ENCODE peak calls at places on chromosomes 3 and 15, in four cellular contexts. B, I, Y and J are unnamed samples.

GRCh38 chr3:124627501-124627908 is 102.7 kb upstream of the UMPS start:
- DNase-seq in B (peak), I (no peak), Y (no peak), J (no peak)

GRCh38 chr3:13427662-13428603 is 7.8 kb upstream of the NUP210 start:
- DNase-seq in B (no peak), I (no peak), Y (no peak), J (no peak)

GRCh38 chr3:112744068-112744467 is 102.6 kb downstream of the CD200R1L start:
- DNase-seq in B (no peak), I (no peak), Y (no peak), J (no peak)

GRCh38 chr3:69116897-69117296 is 5.5 kb downstream of the LMOD3 start:
- DNase-seq in B (no peak), I (no peak), Y (no peak), J (no peak)

GRCh38 chr3:37456270-37456708 is 281.9 kb upstream of the LRRFIP2 start:
- DNase-seq in B (no peak), I (no peak), Y (no peak), J (peak)

GRCh38 chr3:125192190-125193035 is 20.1 kb downstream of the SLC12A8 start:
- DNase-seq in B (no peak), I (peak), Y (no peak), J (no peak)

GRCh38 chr3:193813506-193813850 is 220.5 kb downstream of the OPA1 start:
- DNase-seq in B (no peak), I (no peak), Y (no peak), J (no peak)

GRCh38 chr15:47332481-47332880 is 384.8 kb upstream of the SEMA6D start:
- DNase-seq in B (no peak), I (no peak), Y (no peak), J (no peak)

GRCh38 chr15:96223939-96224338 is 106.6 kb upstream of the NR2F2 start:
- DNase-seq in B (no peak), I (no peak), Y (no peak), J (no peak)

GRCh38 chr15:33226559-33227181 is 32.2 kb upstream of the FMN1 start:
- DNase-seq in B (peak), I (peak), Y (no peak), J (peak)

GRCh38 chr3:15616053-15616452 is 14.5 kb downstream of the BTD start:
- DNase-seq in B (no peak), I (no peak), Y (no peak), J (no peak)

GRCh38 chr15:51869074-51869425 is 39.6 kb downstream of the TMOD3 start:
- DNase-seq in B (no peak), I (no peak), Y (no peak), J (peak)

GRCh38 chr3:119768668-119769393 is 13.1 kb upstream of the NR1I2 start:
- DNase-seq in B (no peak), I (no peak), Y (no peak), J (no peak)

GRCh38 chr3:176953106-176954080 is 243.9 kb downstream of the TBL1XR1 start:
- DNase-seq in B (no peak), I (no peak), Y (no peak), J (no peak)

GRCh38 chr3:146382386-146382785 is 87.0 kb downstream of the PLSCR2 start:
- DNase-seq in B (no peak), I (peak), Y (no peak), J (no peak)
- TF ChIP-seq TEAD4 in B (no peak), I (no peak), Y (no peak), J (no peak)

GRCh38 chr3:57157666-57158065 is 7.5 kb downstream of the IL17RD start:
- DNase-seq in B (no peak), I (no peak), Y (no peak), J (no peak)

GRCh38 chr3:57160046-57160730 is 5.0 kb downstream of the IL17RD start:
- DNase-seq in B (no peak), I (no peak), Y (no peak), J (no peak)

GRCh38 chr3:57160731-57161086 is 4.4 kb downstream of the IL17RD start:
- DNase-seq in B (no peak), I (no peak), Y (no peak), J (no peak)

GRCh38 chr3:57158813-57159678 is 6.1 kb downstream of the IL17RD start:
- DNase-seq in B (no peak), I (peak), Y (no peak), J (no peak)

DNA sequence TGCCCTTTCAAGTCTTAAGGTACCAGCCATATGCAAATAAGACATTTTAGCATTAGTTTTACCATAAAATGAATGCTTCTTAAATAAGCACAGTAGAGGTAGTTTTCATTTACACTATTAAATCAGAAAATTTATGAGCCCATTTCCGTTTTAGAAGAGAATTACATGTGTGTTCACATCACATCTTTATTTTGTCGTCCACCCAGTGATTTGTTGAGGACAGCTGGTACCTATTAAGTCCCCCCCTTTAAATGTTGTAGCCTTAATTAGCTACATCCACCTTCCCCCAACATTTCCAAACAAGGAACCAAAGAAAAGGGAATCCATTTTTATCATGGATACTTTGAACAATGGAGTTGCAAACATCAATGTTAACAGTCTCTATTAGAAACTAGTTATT is 6.8 kb downstream of the IL17RD start:
- DNase-seq in B (no peak), I (no peak), Y (no peak), J (no peak)
- TF ChIP-seq TEAD4 in B (no peak), I (no peak), Y (no peak), J (no peak)

GRCh38 chr3:81300324-81300927 is 461.0 kb downstream of the GBE1 start:
- DNase-seq in B (no peak), I (no peak), Y (no peak), J (no peak)
- TF ChIP-seq TEAD4 in B (no peak), I (no peak), Y (no peak), J (no peak)

DNA sequence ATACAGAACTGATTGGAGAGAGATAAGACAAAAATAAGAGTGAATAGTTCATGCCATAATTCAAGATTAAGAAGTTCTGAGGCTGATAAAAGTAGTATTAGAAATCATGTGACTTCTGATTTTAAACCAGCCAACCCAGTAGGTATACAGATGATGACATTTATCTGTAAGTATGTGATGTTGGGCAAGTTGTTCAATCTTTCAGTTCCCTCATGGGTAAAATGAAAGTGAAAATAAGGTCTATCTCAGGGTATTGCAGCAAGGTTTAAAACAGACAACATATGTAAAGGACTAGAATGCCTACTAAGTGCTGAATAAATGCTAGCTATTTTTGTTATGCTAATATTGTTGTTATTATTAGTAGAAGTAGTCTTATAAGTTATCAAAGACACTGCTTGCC is 1055.7 kb downstream of the NAALADL2 start:
- DNase-seq in B (no peak), I (no peak), Y (no peak), J (no peak)
- TF ChIP-seq TEAD4 in B (no peak), I (no peak), Y (no peak), J (no peak)

GRCh38 chr15:43006991-43007390 is 86.4 kb upstream of the TTBK2 start:
- DNase-seq in B (no peak), I (no peak), Y (no peak), J (no peak)
- TF ChIP-seq TEAD4 in B (no peak), I (no peak), Y (no peak), J (no peak)

DNA sequence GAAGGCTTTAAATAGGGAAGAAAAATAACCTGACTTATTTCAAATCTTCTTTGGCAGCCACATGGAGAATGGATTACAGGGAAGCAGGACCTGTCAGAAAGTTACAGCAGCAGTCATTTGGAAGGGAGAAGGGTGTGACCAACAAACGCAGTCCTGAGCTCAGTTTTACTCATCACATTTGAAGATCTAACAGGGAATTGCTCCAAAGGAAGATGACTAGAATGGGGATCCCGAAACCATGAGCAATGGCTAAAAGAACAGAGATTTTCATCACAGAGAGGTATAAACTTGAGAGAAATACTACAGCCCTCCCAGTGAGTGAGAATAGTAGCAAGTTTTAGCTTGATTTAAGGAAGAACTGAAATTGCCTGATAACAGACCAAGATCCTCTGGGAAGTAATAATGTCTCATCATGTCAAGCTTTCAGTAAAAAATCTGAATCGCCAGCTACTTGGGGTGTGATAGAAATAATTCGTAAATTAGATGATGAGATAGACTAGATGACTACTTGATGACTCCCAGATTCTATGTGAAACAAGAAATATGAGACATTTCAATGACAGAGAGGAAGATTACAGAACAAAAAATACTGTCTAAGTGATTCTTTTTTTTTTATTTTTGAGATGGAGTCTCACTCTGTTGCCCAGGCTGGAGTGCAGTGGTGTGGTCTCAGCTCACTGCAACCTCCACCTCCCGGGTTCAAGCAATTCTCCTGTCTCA is 17.0 kb downstream of the CD47 start:
- DNase-seq in B (no peak), I (no peak), Y (no peak), J (no peak)
- TF ChIP-seq TEAD4 in B (no peak), I (no peak), Y (no peak), J (no peak)

DNA sequence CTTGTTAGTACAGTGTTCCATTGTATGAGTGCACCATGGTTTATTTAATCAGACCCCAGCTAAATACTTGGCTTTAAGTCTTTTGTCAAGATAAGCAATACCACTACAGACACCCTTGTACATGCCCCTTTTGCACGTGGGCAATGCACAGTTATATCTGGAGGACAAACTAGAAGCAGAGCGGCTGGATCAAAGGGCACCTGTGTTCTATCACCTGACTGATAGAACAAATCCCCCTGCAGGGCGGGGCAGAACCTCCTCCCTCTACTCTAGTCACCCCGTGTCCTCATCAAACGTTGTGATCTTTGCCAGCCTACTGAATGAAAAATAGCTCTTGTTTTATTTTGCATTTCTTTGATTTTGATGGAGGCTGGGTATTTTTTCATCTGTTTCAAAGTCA is 314.9 kb downstream of the TLE3 start:
- DNase-seq in B (no peak), I (no peak), Y (no peak), J (no peak)
- TF ChIP-seq TEAD4 in B (no peak), I (no peak), Y (no peak), J (no peak)

DNA sequence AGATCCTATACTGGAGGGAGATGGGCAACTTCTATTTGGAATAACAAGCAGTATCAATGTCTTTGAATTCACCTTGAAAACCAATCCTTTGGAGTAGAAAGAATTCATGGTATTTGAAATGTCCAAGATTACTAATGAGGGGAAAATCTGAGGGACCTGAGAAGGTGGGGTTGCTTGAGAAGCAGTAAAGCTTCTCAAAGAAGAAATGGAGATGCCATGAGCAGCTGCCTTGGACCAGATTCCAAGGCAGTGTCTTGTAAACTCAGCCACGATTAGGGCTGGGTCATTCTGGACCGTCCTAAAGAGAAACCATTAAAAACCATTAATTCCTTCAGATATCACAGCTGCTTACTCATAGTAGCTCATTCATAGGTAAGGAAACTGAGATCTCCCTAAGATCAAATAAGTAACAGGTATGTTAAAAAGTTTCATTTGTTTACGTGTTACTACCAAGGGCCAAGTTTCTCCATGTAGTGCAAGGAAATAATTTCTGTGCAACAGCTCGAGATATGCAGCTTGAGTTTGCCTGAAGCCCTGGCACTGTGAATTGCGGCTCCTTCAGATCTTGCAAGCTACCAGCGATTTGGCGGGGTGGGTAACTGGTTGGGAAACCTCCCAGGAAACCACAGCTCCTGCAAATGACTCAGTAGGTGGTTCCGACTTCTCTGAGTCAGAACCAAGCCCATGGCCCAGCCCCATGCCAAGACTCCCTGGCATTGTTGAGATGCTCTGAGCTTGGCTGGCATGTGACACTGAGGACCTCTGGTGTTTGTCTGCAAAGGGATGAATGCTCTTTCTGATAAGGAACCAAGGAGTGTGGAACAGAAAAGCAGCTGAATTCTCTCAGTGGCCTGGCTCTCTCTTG is 296.8 kb downstream of the RORA start:
- DNase-seq in B (no peak), I (no peak), Y (no peak), J (no peak)
- TF ChIP-seq TEAD4 in B (no peak), I (no peak), Y (no peak), J (no peak)

GRCh38 chr3:23114479-23114878 is 88.6 kb upstream of the UBE2E2 start:
- DNase-seq in B (no peak), I (no peak), Y (no peak), J (no peak)

GRCh38 chr3:23113455-23114171 is 89.5 kb upstream of the UBE2E2 start:
- DNase-seq in B (no peak), I (no peak), Y (no peak), J (no peak)

GRCh38 chr3:23117856-23118255 is 85.3 kb upstream of the UBE2E2 start:
- DNase-seq in B (no peak), I (no peak), Y (no peak), J (no peak)

GRCh38 chr3:23115171-23115877 is 87.8 kb upstream of the UBE2E2 start:
- DNase-seq in B (no peak), I (no peak), Y (no peak), J (no peak)

DNA sequence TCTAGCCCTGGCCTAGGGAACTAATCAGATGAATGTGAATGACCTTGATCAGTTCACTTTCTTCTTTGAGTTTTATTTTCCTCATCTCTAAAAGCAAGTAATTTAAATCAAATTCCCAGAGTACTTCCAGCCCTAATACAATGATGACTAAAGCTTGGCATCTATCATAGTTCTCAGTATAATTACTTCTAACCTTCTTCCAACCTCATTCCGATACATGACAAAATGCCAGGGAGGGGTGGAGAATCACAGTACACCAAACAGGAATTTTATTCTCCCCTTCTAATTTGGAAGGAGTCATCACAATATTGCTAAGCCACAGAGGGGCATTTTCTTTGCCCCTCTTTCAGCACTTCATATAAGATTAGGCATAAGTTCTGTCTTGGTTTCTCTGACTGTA is 87.1 kb upstream of the UBE2E2 start:
- DNase-seq in B (no peak), I (no peak), Y (no peak), J (no peak)
- TF ChIP-seq TEAD4 in B (no peak), I (no peak), Y (no peak), J (no peak)